ENCODE peak calls at places on chromosomes 1 and 21, in five cellular contexts. X, J, A, T and F are unnamed samples.

GRCh38 chr1:2632561-2633361 is at the start of gene MMEL1:
- DNase-seq in X (no peak), J (no peak), A (no peak), T (peak), F (peak)

GRCh38 chr1:1986451-1987141 is 17.0 kb downstream of the CFAP74 start:
- DNase-seq in X (no peak), J (no peak), A (no peak), T (no peak), F (peak)

GRCh38 chr21:39441502-39442475 is 3.8 kb downstream of the LCA5L start:
- DNase-seq in X (no peak), J (no peak), A (no peak), T (peak), F (no peak)

GRCh38 chr1:89887270-89887669 is 66.4 kb downstream of the LRRC8D start:
- DNase-seq in X (no peak), J (no peak), A (no peak), T (no peak), F (no peak)

GRCh38 chr1:195053478-195053877 is 1554.8 kb downstream of the KCNT2 start:
- DNase-seq in X (no peak), J (no peak), A (no peak), T (no peak), F (no peak)

GRCh38 chr1:237976345-237976744 is 85.6 kb upstream of the ZP4 start:
- DNase-seq in X (no peak), J (no peak), A (no peak), T (no peak), F (no peak)

GRCh38 chr1:3453891-3454810 is at the start of gene ARHGEF16:
- DNase-seq in X (peak), J (no peak), A (no peak), T (peak), F (peak)

GRCh38 chr21:37368536-37369279 is 2.1 kb downstream of the DYRK1A start:
- DNase-seq in X (no peak), J (no peak), A (no peak), T (no peak), F (no peak)

GRCh38 chr1:183734600-183735036 is 70.3 kb upstream of the RGL1 start:
- DNase-seq in X (no peak), J (no peak), A (no peak), T (peak), F (peak)

GRCh38 chr1:17287377-17287776 is 20.6 kb upstream of the PADI4 start:
- DNase-seq in X (no peak), J (no peak), A (no peak), T (no peak), F (no peak)

GRCh38 chr1:20814472-20814871 is 27.4 kb upstream of the HP1BP3 start:
- DNase-seq in X (no peak), J (no peak), A (no peak), T (no peak), F (no peak)

GRCh38 chr21:18155508-18156193 is 89.0 kb upstream of the CHODL start:
- DNase-seq in X (no peak), J (no peak), A (no peak), T (peak), F (no peak)

GRCh38 chr1:167803358-167804217 is 81.8 kb downstream of the MPZL1 start:
- DNase-seq in X (peak), J (peak), A (peak), T (peak), F (peak)

GRCh38 chr1:4309676-4310320 is 344.6 kb upstream of the AJAP1 start:
- DNase-seq in X (no peak), J (no peak), A (no peak), T (no peak), F (no peak)

GRCh38 chr1:3702990-3703728 is 49.1 kb upstream of the CCDC27 start:
- DNase-seq in X (no peak), J (no peak), A (no peak), T (no peak), F (no peak)

GRCh38 chr21:28770867-28771661 is 221.6 kb downstream of the LTN1 start:
- DNase-seq in X (no peak), J (no peak), A (no peak), T (no peak), F (no peak)

GRCh38 chr1:161085165-161085564 is 4.2 kb downstream of the NECTIN4 start:
- DNase-seq in X (no peak), J (no peak), A (no peak), T (no peak), F (no peak)

GRCh38 chr1:65670518-65670917 is 122.2 kb upstream of the PDE4B start:
- DNase-seq in X (no peak), J (no peak), A (no peak), T (no peak), F (no peak)

DNA sequence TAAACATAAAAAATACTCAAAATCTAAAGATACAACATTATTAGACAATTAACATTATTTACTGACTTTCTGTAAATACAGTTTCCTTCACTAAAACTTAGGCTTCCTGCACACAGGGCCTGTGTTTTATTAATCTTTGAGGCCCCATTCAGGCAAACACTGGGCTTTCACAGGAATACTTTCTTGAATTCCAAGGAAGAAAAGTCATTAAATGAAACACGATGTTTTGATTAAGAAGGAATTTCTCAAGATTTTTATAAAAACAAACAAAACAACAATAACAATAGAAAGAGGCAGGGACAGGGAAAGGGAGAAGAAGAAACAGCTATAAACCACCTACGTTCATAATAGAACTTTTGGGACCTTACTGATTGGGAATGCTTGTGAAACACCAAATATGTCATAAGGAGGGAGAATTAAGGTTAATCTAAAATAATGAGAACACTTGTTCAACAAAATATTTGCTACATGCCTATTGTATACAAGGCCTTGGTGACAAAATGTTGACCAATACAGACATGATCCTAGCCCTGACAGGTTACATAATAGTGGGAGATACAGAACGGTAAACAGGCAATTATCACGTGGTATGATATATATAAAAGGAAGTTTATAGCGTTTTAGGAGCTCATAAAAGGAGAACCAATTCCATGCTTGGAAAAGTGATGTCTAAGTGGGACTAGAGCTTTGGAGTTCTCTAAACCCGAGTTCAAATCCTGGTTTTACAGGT is 3.6 kb downstream of the DDAH1 start:
- DNase-seq in X (no peak), J (no peak), A (no peak), T (no peak), F (no peak)
- H3K27ac ChIP-seq in X (no peak), J (no peak), A (no peak), T (no peak), F (peak)

DNA sequence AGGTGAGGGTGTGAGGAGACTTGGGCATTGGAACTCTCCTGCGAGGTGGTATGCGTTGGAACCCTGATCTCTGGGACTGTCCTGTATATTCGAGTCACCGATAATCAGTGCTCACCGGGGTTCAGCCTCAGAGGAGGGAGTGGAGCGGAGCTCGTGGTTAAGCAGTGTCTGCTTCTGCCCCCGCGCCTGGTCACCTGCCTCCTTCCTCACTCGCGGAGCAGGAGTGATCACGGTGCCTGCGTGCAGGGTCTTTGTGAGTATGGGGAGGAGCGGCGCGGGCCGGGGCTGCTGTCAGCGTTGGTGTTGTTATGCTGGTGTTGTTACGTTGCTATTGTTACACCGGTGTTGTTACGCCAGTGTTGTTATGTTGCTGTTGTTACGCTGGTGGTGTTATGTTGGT is 23.3 kb downstream of the H6PD start:
- DNase-seq in X (peak), J (no peak), A (no peak), T (no peak), F (peak)
- H3K27ac ChIP-seq in X (peak), J (no peak), A (no peak), T (no peak), F (no peak)

GRCh38 chr1:43540653-43541071 is 10.0 kb downstream of the PTPRF start:
- DNase-seq in X (peak), J (peak), A (no peak), T (no peak), F (peak)
- H3K27ac ChIP-seq in X (no peak), J (peak), A (peak), T (no peak), F (peak)

GRCh38 chr1:30753660-30754123 is 3.9 kb downstream of the LAPTM5 start:
- DNase-seq in X (no peak), J (no peak), A (no peak), T (no peak), F (no peak)
- H3K27ac ChIP-seq in X (no peak), J (no peak), A (no peak), T (no peak), F (peak)

GRCh38 chr21:43938751-43939442 is 73.2 kb upstream of the TRAPPC10 start:
- DNase-seq in X (peak), J (no peak), A (peak), T (peak), F (peak)
- H3K27ac ChIP-seq in X (peak), J (no peak), A (no peak), T (no peak), F (peak)

DNA sequence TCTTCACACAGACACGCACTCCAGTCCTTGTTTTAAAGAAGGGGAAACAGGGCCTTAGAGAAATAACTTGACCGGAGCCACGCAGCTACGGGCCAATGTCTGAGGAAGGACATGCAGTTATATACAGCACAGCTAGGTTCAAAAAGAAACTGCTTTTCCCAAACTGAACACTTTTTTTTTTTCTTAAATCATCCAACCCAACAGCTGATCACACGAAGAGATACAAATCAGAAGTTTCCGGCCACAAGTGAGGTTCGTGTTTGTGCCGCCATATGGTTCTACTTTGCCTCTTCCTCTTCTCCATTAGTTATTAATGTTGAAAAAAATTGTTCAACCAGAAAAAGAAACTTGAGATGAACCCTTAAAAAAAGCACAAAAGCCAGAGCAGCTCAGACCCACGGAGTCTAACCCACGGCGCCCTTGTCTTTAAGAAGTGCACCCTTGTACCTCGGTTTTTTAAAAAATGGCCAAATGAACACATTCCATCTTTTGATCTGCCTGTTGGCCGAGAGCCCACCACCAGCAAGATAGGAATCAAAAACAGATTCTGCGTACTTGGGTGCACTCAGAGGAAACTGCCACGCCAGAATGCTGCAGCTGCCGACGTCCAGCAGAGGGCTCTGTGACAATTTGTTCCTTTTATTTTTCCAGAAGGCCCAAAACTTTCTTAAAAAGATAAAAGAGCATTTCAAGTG is 78.9 kb downstream of the SLC66A1 start:
- DNase-seq in X (peak), J (no peak), A (peak), T (peak), F (no peak)
- H3K27ac ChIP-seq in X (peak), J (peak), A (peak), T (no peak), F (peak)

GRCh38 chr1:114386129-114387037 is 124.6 kb downstream of the TRIM33 start:
- DNase-seq in X (no peak), J (no peak), A (no peak), T (no peak), F (no peak)
- H3K27ac ChIP-seq in X (no peak), J (no peak), A (no peak), T (peak), F (no peak)

GRCh38 chr1:29148656-29149491 is 25.2 kb upstream of the TMEM200B start:
- DNase-seq in X (no peak), J (no peak), A (no peak), T (no peak), F (peak)

GRCh38 chr1:29142714-29143113 is 19.0 kb upstream of the TMEM200B start:
- DNase-seq in X (no peak), J (no peak), A (no peak), T (no peak), F (no peak)

GRCh38 chr1:29145739-29146437 is 22.2 kb upstream of the TMEM200B start:
- DNase-seq in X (no peak), J (no peak), A (no peak), T (no peak), F (no peak)
- H3K27ac ChIP-seq in X (no peak), J (no peak), A (no peak), T (peak), F (no peak)